ENCODE peak calls at places on chromosomes 3 and 15, in five cellular contexts. L is K562, P is SK-N-SH, G is GM23338, W is HL-60. B is an unnamed sample.

GRCh38 chr3:47227678-47228077 is 54.9 kb downstream of the KIF9 start:
- DNase-seq in L (no peak), G (no peak), W (no peak), P (no peak), B (no peak)

GRCh38 chr3:64049832-64050231 is 26.5 kb upstream of the PSMD6 start:
- DNase-seq in G (peak), P (no peak), W (no peak), L (no peak), B (no peak)

GRCh38 chr15:68447976-68448755 is 16.2 kb upstream of the ITGA11 start:
- DNase-seq in W (no peak), L (no peak), P (no peak), G (no peak), B (no peak)

GRCh38 chr3:10952525-10952924 is 40.0 kb upstream of the SLC6A1 start:
- DNase-seq in G (peak), W (no peak), L (no peak), P (no peak), B (no peak)

GRCh38 chr15:40110866-40111550 is 2.3 kb upstream of the BMF start:
- DNase-seq in G (peak), L (no peak), P (no peak), W (no peak), B (no peak)

GRCh38 chr3:86481031-86481430 is 509.9 kb downstream of the VGLL3 start:
- DNase-seq in W (no peak), L (no peak), G (no peak), P (no peak), B (no peak)

GRCh38 chr3:128878556-128879124 is 780 bp upstream of the ACAD9 start:
- DNase-seq in L (peak), P (peak), W (peak), G (peak), B (no peak)

GRCh38 chr3:111924283-111924682 is 54.5 kb upstream of the ABHD10 start:
- DNase-seq in L (no peak), G (no peak), W (no peak), P (no peak), B (no peak)

GRCh38 chr3:58569287-58570001 is 7.7 kb downstream of the FAM107A start:
- DNase-seq in W (no peak), P (no peak), G (no peak), L (no peak), B (no peak)

GRCh38 chr15:70088887-70089691 is 8.6 kb downstream of the TLE3 start:
- DNase-seq in G (peak), L (no peak), P (no peak), W (no peak), B (no peak)

GRCh38 chr15:40085225-40085624 is 23.5 kb downstream of the BMF start:
- DNase-seq in L (peak), P (no peak), G (no peak), W (no peak), B (no peak)

GRCh38 chr3:59522550-59522949 is 472.7 kb upstream of the CFAP20DC start:
- DNase-seq in P (no peak), G (no peak), L (no peak), W (no peak), B (no peak)

GRCh38 chr3:48285132-48285531 is 44.2 kb downstream of the ZNF589 start:
- DNase-seq in L (no peak), G (no peak), W (no peak), P (no peak), B (no peak)

GRCh38 chr3:40989141-40990061 is 209.9 kb upstream of the CTNNB1 start:
- DNase-seq in W (no peak), P (no peak), G (no peak), L (no peak), B (no peak)

GRCh38 chr15:56454841-56455240 is 10.1 kb downstream of the MNS1 start:
- DNase-seq in G (no peak), L (no peak), W (no peak), P (no peak), B (no peak)

GRCh38 chr15:31494786-31495185 is 168.2 kb downstream of the KLF13 start:
- DNase-seq in P (no peak), L (no peak), W (no peak), G (no peak), B (no peak)

GRCh38 chr3:134486577-134487041 is 752 bp downstream of the CEP63 start:
- DNase-seq in L (peak), W (no peak), G (peak), P (peak), B (no peak)

GRCh38 chr3:149554826-149555225 is 80.3 kb downstream of the TM4SF4 start:
- DNase-seq in P (no peak), G (no peak), W (no peak), L (no peak), B (peak)

GRCh38 chr15:61479601-61480000 is 250.5 kb upstream of the RORA start:
- DNase-seq in L (no peak), G (no peak), P (no peak), W (no peak), B (no peak)

GRCh38 chr3:139111392-139112229 is 66.9 kb upstream of the PRR23C start:
- DNase-seq in P (peak), G (peak), L (peak), W (peak), B (peak)

GRCh38 chr15:60370804-60371700 is 26.7 kb downstream of the ANXA2 start:
- DNase-seq in W (no peak), G (no peak), P (no peak), L (no peak), B (peak)

GRCh38 chr3:169668957-169669681 is 5.6 kb upstream of the MECOM start:
- DNase-seq in L (peak), P (peak), W (peak), G (peak), B (no peak)

GRCh38 chr3:172341482-172342059 is 106.7 kb downstream of the GHSR start:
- DNase-seq in W (peak), G (peak), L (peak), P (peak), B (peak)

GRCh38 chr15:101445562-101446526 is 43.7 kb downstream of the PCSK6 start:
- DNase-seq in L (peak), W (peak), P (no peak), G (no peak), B (peak)

GRCh38 chr3:9226326-9226725 is 23.1 kb downstream of the SRGAP3 start:
- DNase-seq in P (no peak), W (no peak), G (no peak), L (no peak), B (no peak)

GRCh38 chr3:197454014-197454413 is 101.8 kb downstream of the BDH1 start:
- DNase-seq in P (peak), G (no peak), L (no peak), W (peak), B (no peak)

GRCh38 chr15:59399465-59400102 is 26.9 kb upstream of the MYO1E start:
- DNase-seq in L (no peak), W (peak), G (no peak), P (no peak), B (no peak)

GRCh38 chr3:192090586-192090985 is 629.6 kb downstream of the PYDC2 start:
- DNase-seq in L (no peak), W (no peak), P (no peak), G (peak), B (no peak)

GRCh38 chr15:77118787-77119410 is 48.0 kb upstream of the TSPAN3 start:
- DNase-seq in P (peak), W (peak), G (peak), L (peak), B (peak)
- TF ChIP-seq REST in P (no peak), W (no peak), G (no peak), L (no peak), B (no peak)

GRCh38 chr3:43176666-43177065 is 70.8 kb upstream of the POMGNT2 start:
- DNase-seq in P (peak), G (no peak), L (no peak), W (no peak), B (no peak)

GRCh38 chr3:43178891-43179366 is 73.0 kb upstream of the POMGNT2 start:
- DNase-seq in L (no peak), G (no peak), P (no peak), W (no peak), B (no peak)

GRCh38 chr3:43177092-43177491 is 71.2 kb upstream of the POMGNT2 start:
- DNase-seq in W (no peak), P (no peak), L (no peak), G (no peak), B (no peak)

GRCh38 chr3:43181202-43181910 is 75.5 kb upstream of the POMGNT2 start:
- DNase-seq in L (no peak), P (no peak), W (peak), G (no peak), B (no peak)

DNA sequence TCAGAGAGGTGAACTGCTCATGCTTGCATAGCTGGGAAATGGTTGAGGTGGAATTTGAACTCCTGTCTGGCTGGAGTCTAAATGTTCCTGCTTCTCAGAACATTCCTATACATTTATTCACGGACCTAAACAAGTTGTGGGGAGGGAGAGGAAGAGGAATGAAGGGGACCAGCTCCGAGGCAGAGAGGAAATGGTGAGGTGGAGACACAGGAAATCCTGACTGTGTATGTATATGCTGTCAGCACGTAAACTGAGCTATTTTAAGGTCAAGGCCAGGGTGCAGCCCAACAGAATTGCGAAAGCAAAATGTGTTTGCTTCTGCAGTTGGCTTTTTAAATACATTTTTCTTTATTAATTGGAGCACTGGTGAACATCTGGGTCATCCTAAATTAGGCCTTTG is 74.1 kb upstream of the POMGNT2 start:
- DNase-seq in L (no peak), W (peak), G (no peak), P (no peak), B (no peak)
- TF ChIP-seq POLR2AphosphoS5 in L (no peak), W (no peak), G (no peak), P (no peak), B (no peak)

DNA sequence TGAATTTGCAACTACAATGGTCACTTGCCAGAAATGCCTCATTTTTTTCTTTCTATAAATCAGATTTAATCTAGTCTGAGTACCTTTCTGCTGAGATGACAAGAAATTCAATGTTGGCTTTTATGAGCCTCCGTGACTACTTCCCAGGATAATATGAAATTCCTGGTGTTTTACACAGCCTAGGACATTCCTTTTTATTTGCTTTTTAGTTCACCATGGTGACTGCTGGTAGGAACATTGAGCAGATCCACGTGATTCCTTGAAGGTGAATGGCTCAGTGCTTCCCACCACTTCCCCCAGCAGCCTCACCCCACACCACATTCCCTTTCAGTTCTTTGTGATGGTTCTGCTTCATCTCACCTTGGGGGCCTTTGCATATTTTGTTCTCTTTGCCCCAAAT is 4.3 kb upstream of the NPTN start:
- DNase-seq in P (no peak), L (no peak), G (peak), W (no peak), B (no peak)
- H3K27ac ChIP-seq in P (peak), L (no peak), G (no peak), W (no peak), B (no peak)

GRCh38 chr3:44477312-44478030 is at the start of gene ZNF445:
- DNase-seq in P (peak), W (peak), L (peak), G (peak), B (peak)
- TF ChIP-seq REST in P (peak), W (peak), L (no peak), G (no peak), B (no peak)

GRCh38 chr15:74291101-74292071 is 55.3 kb downstream of the CCDC33 start:
- DNase-seq in W (peak), G (peak), P (peak), L (peak), B (no peak)
- TF ChIP-seq POLR2AphosphoS5 in W (no peak), G (no peak), P (peak), L (no peak), B (no peak)

GRCh38 chr15:28109626-28110415 is 10.7 kb upstream of the OCA2 start:
- DNase-seq in G (no peak), L (no peak), W (no peak), P (no peak), B (no peak)
- H3K27ac ChIP-seq in G (no peak), L (no peak), W (no peak), P (no peak), B (no peak)

DNA sequence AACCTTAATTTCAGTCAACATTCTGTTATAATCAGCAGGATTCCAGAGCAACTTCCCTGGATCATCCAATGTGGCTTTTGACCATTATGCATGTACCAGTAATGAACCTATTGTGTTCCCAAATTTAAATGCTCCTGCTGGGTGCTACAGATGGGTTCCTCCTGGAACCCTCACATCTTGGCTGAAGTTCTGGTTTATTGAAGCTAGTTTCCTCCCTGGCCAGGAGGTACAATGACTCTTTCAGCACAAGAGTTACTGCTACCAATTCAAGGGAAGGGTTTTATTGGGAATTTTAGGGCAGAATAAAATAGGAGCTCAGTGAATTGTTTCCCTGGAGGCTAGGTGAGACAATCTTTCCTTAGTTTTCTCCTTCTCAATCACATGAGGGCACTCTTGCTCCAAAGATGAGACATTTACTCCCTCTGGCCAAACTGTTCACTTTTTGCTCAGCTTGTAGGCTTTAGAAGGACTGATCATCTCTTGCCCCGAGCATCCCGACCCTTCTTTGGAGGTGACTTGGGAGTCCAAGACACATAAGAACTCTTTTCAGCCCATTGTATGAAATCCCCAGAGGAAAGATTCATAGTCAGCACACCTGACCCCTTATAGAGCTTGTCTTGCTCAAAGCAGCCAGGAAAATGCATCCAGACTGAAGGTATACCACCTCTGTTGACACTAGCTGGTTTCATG is 8.8 kb upstream of the NPHP3 start:
- DNase-seq in L (peak), W (peak), P (peak), G (peak), B (no peak)
- TF ChIP-seq REST in L (no peak), W (no peak), P (no peak), G (no peak), B (no peak)

DNA sequence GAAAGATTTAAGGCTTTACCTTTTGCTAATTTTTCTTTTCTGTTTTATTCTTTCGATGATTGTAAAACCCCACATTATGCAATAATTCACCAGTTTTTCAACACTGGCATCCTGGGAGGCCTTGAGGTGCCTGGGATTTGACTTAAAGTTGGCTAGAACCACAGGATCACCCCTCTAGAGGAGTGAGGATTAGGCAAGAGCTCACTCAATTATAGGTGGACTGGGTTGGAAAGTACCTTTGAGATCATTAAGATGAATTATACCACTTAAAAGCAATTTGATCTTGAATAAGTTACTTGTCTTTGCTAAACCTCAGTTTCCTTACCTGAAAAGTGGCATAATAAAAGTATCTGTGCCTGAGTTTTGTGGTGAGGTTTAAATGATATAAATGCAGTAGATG is 212.8 kb upstream of the TPRG1 start:
- DNase-seq in P (no peak), G (no peak), L (no peak), W (no peak), B (no peak)
- TF ChIP-seq POLR2AphosphoS5 in P (no peak), G (no peak), L (no peak), W (no peak), B (no peak)

GRCh38 chr15:74784854-74785715 is 3.2 kb downstream of the CSK start:
- DNase-seq in G (no peak), W (no peak), L (no peak), P (no peak), B (no peak)

GRCh38 chr15:74784426-74784825 is 2.5 kb downstream of the CSK start:
- DNase-seq in G (no peak), P (no peak), L (no peak), W (peak), B (no peak)

GRCh38 chr15:74783072-74783807 is 1.4 kb downstream of the CSK start:
- DNase-seq in P (peak), W (peak), G (no peak), L (peak), B (no peak)

GRCh38 chr15:74782596-74783071 is 754 bp downstream of the CSK start:
- DNase-seq in W (no peak), P (no peak), G (no peak), L (no peak), B (no peak)

GRCh38 chr15:74783808-74784175 is 1.9 kb downstream of the CSK start:
- DNase-seq in L (no peak), G (no peak), P (no peak), W (peak), B (no peak)
- H3K27ac ChIP-seq in L (peak), G (no peak), P (no peak), W (peak), B (peak)

B was measured in Panc1.